ENCODE peak calls at places on chromosomes 12 and 14, in seven cellular contexts. R is A549, X is fibroblast of mammary gland, M is lung, P is neural progenitor cell, I is tibial nerve, C is Peyer's patch. Y is an unnamed sample.

GRCh38 chr14:70571139-70571538 is 29.3 kb downstream of the MED6 start:
- DNase-seq in R (no peak), X (no peak), M (no peak), P (no peak), I (no peak), C (no peak), Y (no peak)

GRCh38 chr12:4789776-4790175 is 69.6 kb downstream of the GALNT8 start:
- DNase-seq in R (no peak), X (no peak), M (no peak), P (no peak), I (no peak), C (no peak), Y (no peak)

GRCh38 chr12:11763760-11764520 is 114.5 kb downstream of the ETV6 start:
- DNase-seq in R (no peak), X (peak; percentile 55), M (no peak), P (no peak), I (no peak), C (no peak), Y (no peak)

GRCh38 chr12:2352203-2352602 is 299.4 kb downstream of the CACNA1C start:
- DNase-seq in R (no peak), X (no peak), M (no peak), P (no peak), I (no peak), C (no peak), Y (no peak)

GRCh38 chr14:36879558-36879957 is 217.9 kb downstream of the PAX9 start:
- DNase-seq in R (no peak), X (no peak), M (no peak), P (no peak), I (no peak), C (no peak), Y (no peak)

GRCh38 chr12:131736807-131737484 is 26.1 kb downstream of the SFSWAP start:
- DNase-seq in R (peak; percentile 81), X (peak; percentile 54), M (peak; percentile 86), P (no peak), I (no peak), C (no peak), Y (no peak)

GRCh38 chr12:56007148-56007891 is 10.2 kb downstream of the SUOX start:
- DNase-seq in R (peak; percentile 91), X (peak; percentile 78), M (peak; percentile 88), P (peak; percentile 96), I (peak; percentile 63), C (peak; percentile 79), Y (peak; percentile 61)

GRCh38 chr14:69317780-69318179 is 57.8 kb downstream of the GALNT16 start:
- DNase-seq in R (no peak), X (peak; percentile 51), M (no peak), P (no peak), I (no peak), C (no peak), Y (no peak)

GRCh38 chr12:48973992-48974673 is 2.6 kb upstream of the WNT10B start:
- DNase-seq in R (no peak), X (peak; percentile 44), M (no peak), P (peak; percentile 79), I (peak; percentile 68), C (peak; percentile 41), Y (no peak)

GRCh38 chr12:86137936-86138335 is 118.3 kb downstream of the MGAT4C start:
- DNase-seq in R (no peak), X (peak; percentile 84), M (no peak), P (no peak), I (no peak), C (no peak), Y (peak; percentile 2)

GRCh38 chr14:96051642-96052540 is 12.7 kb downstream of the C14orf132 start:
- DNase-seq in R (peak; percentile 21), X (no peak), M (no peak), P (peak; percentile 56), I (no peak), C (no peak), Y (no peak)

GRCh38 chr12:117012189-117012805 is 86.9 kb downstream of the TESC start:
- DNase-seq in R (no peak), X (peak; percentile 63), M (no peak), P (no peak), I (no peak), C (no peak), Y (no peak)

GRCh38 chr12:131461096-131461495 is 249.8 kb upstream of the SFSWAP start:
- DNase-seq in R (no peak), X (no peak), M (no peak), P (no peak), I (no peak), C (no peak), Y (no peak)

GRCh38 chr14:68014771-68015170 is 195.2 kb downstream of the RAD51B start:
- DNase-seq in R (no peak), X (no peak), M (no peak), P (no peak), I (no peak), C (no peak), Y (no peak)

GRCh38 chr14:44113769-44114730 is 393.0 kb downstream of the FSCB start:
- DNase-seq in R (no peak), X (no peak), M (no peak), P (no peak), I (no peak), C (no peak), Y (no peak)

GRCh38 chr14:91388551-91388975 is 29.1 kb downstream of the CCDC88C start:
- DNase-seq in R (no peak), X (no peak), M (no peak), P (no peak), I (no peak), C (no peak), Y (no peak)

GRCh38 chr12:587551-588322 is 75.5 kb downstream of the NINJ2 start:
- DNase-seq in R (no peak), X (no peak), M (no peak), P (no peak), I (no peak), C (no peak), Y (no peak)

GRCh38 chr12:50065726-50066310 is 8.4 kb downstream of the ASIC1 start:
- DNase-seq in R (no peak), X (no peak), M (no peak), P (no peak), I (no peak), C (no peak), Y (no peak)

GRCh38 chr14:105444859-105445258 is 25.2 kb downstream of the MTA1 start:
- DNase-seq in R (no peak), X (no peak), M (no peak), P (no peak), I (no peak), C (no peak), Y (no peak)

GRCh38 chr14:32814721-32815120 is 124.0 kb upstream of the NPAS3 start:
- DNase-seq in R (no peak), X (no peak), M (no peak), P (no peak), I (no peak), C (no peak), Y (no peak)

GRCh38 chr12:81573228-81573627 is 185.9 kb downstream of the PPFIA2 start:
- DNase-seq in R (no peak), X (peak; percentile 5), M (no peak), P (no peak), I (no peak), C (no peak), Y (no peak)

GRCh38 chr12:6827982-6828670 is at the start of gene P3H3:
- DNase-seq in R (peak; percentile 65), X (peak; percentile 63), M (no peak), P (peak; percentile 70), I (no peak), C (no peak), Y (no peak)

GRCh38 chr12:40825156-40825555 is 132.9 kb downstream of the CNTN1 start:
- DNase-seq in R (no peak), X (no peak), M (no peak), P (no peak), I (no peak), C (no peak), Y (no peak)

GRCh38 chr12:57782243-57782607 is 362 bp upstream of the TSFM start:
- DNase-seq in R (no peak), X (no peak), M (no peak), P (no peak), I (no peak), C (no peak), Y (no peak)
- H3K4me3 ChIP-seq in R (no peak overlapping the region), X (peak overlapping the region; percentile 100), M (no peak overlapping the region), P (no peak overlapping the region), I (peak overlapping the region; percentile 96), C (peak overlapping the region; percentile 57), Y (peak overlapping the region; percentile 71)

DNA sequence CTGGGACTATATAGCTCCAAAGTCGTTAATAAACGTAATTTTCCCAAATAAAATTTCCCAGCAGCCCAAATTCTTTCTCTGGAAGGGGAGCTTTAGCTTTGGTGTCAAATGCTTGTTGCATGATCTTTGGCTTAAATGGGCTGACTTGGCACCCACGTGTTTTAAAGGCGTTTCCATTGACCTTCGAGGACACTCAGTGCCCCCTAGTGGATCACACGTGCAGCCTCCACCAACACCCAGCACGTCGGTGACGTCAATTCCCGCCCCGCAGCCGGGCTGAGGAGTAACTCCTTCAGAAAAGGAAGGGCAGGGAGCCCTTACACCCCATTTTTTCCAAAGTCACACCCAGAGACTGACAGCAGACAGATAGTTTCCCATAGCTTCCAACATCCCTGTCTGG is 707.8 kb downstream of the AACS start:
- DNase-seq in R (peak; percentile 18), X (peak; percentile 6), M (no peak), P (peak; percentile 48), I (no peak), C (no peak), Y (no peak)
- TF ChIP-seq CTCF in R (no peak), X (peak; percentile 9), M (no peak), P (peak; percentile 51), I (peak; percentile 26), C (no peak), Y (peak; percentile 18)

GRCh38 chr12:122064034-122064777 is 14.3 kb upstream of the MLXIP start:
- DNase-seq in R (peak; percentile 89), X (peak; percentile 98), M (peak; percentile 79), P (peak; percentile 87), I (peak; percentile 41), C (peak; percentile 77), Y (peak; percentile 91)
- H3K4me3 ChIP-seq in R (no peak overlapping the region), X (peak overlapping the region; percentile 18), M (no peak overlapping the region), P (no peak overlapping the region), I (no peak overlapping the region), C (no peak overlapping the region), Y (peak overlapping the region; percentile 27)

GRCh38 chr14:50855558-50855957 is 16.3 kb upstream of the ABHD12B start:
- DNase-seq in R (no peak), X (no peak), M (no peak), P (no peak), I (no peak), C (no peak), Y (no peak)

GRCh38 chr14:50854521-50854920 is 17.3 kb upstream of the ABHD12B start:
- DNase-seq in R (no peak), X (no peak), M (no peak), P (no peak), I (no peak), C (no peak), Y (no peak)

GRCh38 chr14:50859296-50859624 is 12.6 kb upstream of the ABHD12B start:
- DNase-seq in R (no peak), X (no peak), M (no peak), P (no peak), I (no peak), C (no peak), Y (no peak)

GRCh38 chr14:50853891-50854290 is 18.0 kb upstream of the ABHD12B start:
- DNase-seq in R (no peak), X (no peak), M (no peak), P (no peak), I (no peak), C (no peak), Y (no peak)

GRCh38 chr14:50856660-50857059 is 15.2 kb upstream of the ABHD12B start:
- DNase-seq in R (no peak), X (no peak), M (no peak), P (no peak), I (no peak), C (no peak), Y (no peak)
- TF ChIP-seq CTCF in R (no peak), X (no peak), M (no peak), P (no peak), I (no peak), C (no peak), Y (no peak)

Y was measured in HFF-Myc.